ENCODE peak calls at places on chromosomes 6 and 20, in four cellular contexts. One of them, this sample, is unnamed.

GRCh38 chr20:631091-631490 is 21.0 kb upstream of the TCF15 start:
- DNase-seq in mucosa of descending colon: no peak
- DNase-seq in G401: no peak
- DNase-seq in activated naive CD8-positive, alpha-beta T cell treated with anti-CD3 and anti-CD28 coated beads, Interleukin-2, amount 50 U/mL, for 24 hours: no peak
- DNase-seq in this sample: no peak

GRCh38 chr6:147910254-147910653 is 401.8 kb downstream of the SAMD5 start:
- DNase-seq in mucosa of descending colon: no peak
- DNase-seq in G401: no peak
- DNase-seq in activated naive CD8-positive, alpha-beta T cell treated with anti-CD3 and anti-CD28 coated beads, Interleukin-2, amount 50 U/mL, for 24 hours: no peak
- DNase-seq in this sample: no peak

GRCh38 chr6:116144590-116144989 is 18.7 kb upstream of the COL10A1 start:
- DNase-seq in mucosa of descending colon: no peak
- DNase-seq in G401: no peak
- DNase-seq in activated naive CD8-positive, alpha-beta T cell treated with anti-CD3 and anti-CD28 coated beads, Interleukin-2, amount 50 U/mL, for 24 hours: no peak
- DNase-seq in this sample: no peak

GRCh38 chr20:62377615-62378085 is 9.3 kb upstream of the RPS21 start:
- DNase-seq in mucosa of descending colon: no peak
- DNase-seq in G401: no peak
- DNase-seq in activated naive CD8-positive, alpha-beta T cell treated with anti-CD3 and anti-CD28 coated beads, Interleukin-2, amount 50 U/mL, for 24 hours: no peak
- DNase-seq in this sample: no peak

GRCh38 chr6:25138024-25138696 is 141.0 kb upstream of the CARMIL1 start:
- DNase-seq in mucosa of descending colon: peak
- DNase-seq in G401: peak
- DNase-seq in activated naive CD8-positive, alpha-beta T cell treated with anti-CD3 and anti-CD28 coated beads, Interleukin-2, amount 50 U/mL, for 24 hours: peak
- DNase-seq in this sample: peak

GRCh38 chr20:22248052-22248667 is 336.2 kb downstream of the FOXA2 start:
- DNase-seq in mucosa of descending colon: no peak
- DNase-seq in G401: peak
- DNase-seq in activated naive CD8-positive, alpha-beta T cell treated with anti-CD3 and anti-CD28 coated beads, Interleukin-2, amount 50 U/mL, for 24 hours: no peak
- DNase-seq in this sample: no peak

GRCh38 chr6:37321101-37321500 is 32.7 kb upstream of the RNF8 start:
- DNase-seq in mucosa of descending colon: no peak
- DNase-seq in G401: no peak
- DNase-seq in activated naive CD8-positive, alpha-beta T cell treated with anti-CD3 and anti-CD28 coated beads, Interleukin-2, amount 50 U/mL, for 24 hours: no peak
- DNase-seq in this sample: no peak

GRCh38 chr6:26538572-26538902 is 371 bp downstream of the HMGN4 start:
- DNase-seq in mucosa of descending colon: no peak
- DNase-seq in G401: peak
- DNase-seq in activated naive CD8-positive, alpha-beta T cell treated with anti-CD3 and anti-CD28 coated beads, Interleukin-2, amount 50 U/mL, for 24 hours: no peak
- DNase-seq in this sample: no peak